ENCODE peak calls at places on chromosomes 6 and 20, in five cellular contexts. One of them, this sample, is unnamed.

GRCh38 chr20:37511605-37512275 is 9.3 kb upstream of the NNAT start:
- DNase-seq in HepG2: no peak
- DNase-seq in H1: no peak
- DNase-seq in HCT116: no peak
- DNase-seq in SK-N-SH: no peak
- DNase-seq in this sample: no peak

GRCh38 chr6:67353861-67354260 is 1281.2 kb upstream of the ADGRB3 start:
- DNase-seq in HCT116: no peak
- DNase-seq in SK-N-SH: no peak
- DNase-seq in H1: no peak
- DNase-seq in HepG2: no peak
- DNase-seq in this sample: no peak

GRCh38 chr6:99022039-99022609 is 74.4 kb upstream of the FBXL4 start:
- DNase-seq in SK-N-SH: no peak
- DNase-seq in H1: no peak
- DNase-seq in HCT116: no peak
- DNase-seq in HepG2: no peak
- DNase-seq in this sample: no peak

GRCh38 chr20:37316116-37316774 is 26.8 kb downstream of the MANBAL start:
- DNase-seq in SK-N-SH: no peak
- DNase-seq in H1: no peak
- DNase-seq in HCT116: no peak
- DNase-seq in HepG2: no peak
- DNase-seq in this sample: no peak

GRCh38 chr20:63968928-63969760 is 586 bp downstream of the ZNF512B start:
- DNase-seq in SK-N-SH: peak
- DNase-seq in H1: peak
- DNase-seq in HCT116: no peak
- DNase-seq in HepG2: peak
- DNase-seq in this sample: no peak

GRCh38 chr20:62485701-62486089 is 9.9 kb upstream of the GATA5 start:
- DNase-seq in SK-N-SH: no peak
- DNase-seq in HCT116: no peak
- DNase-seq in HepG2: no peak
- DNase-seq in H1: no peak
- DNase-seq in this sample: no peak

GRCh38 chr6:108518714-108519576 is 41.8 kb upstream of the FOXO3 start:
- DNase-seq in HepG2: peak
- DNase-seq in HCT116: peak
- DNase-seq in H1: no peak
- DNase-seq in SK-N-SH: peak
- DNase-seq in this sample: no peak

GRCh38 chr6:13462380-13463326 is 24.7 kb downstream of the GFOD1 start:
- DNase-seq in HCT116: no peak
- DNase-seq in HepG2: no peak
- DNase-seq in H1: no peak
- DNase-seq in SK-N-SH: no peak
- DNase-seq in this sample: no peak

GRCh38 chr6:122289721-122290501 is 109.5 kb upstream of the HSF2 start:
- DNase-seq in HCT116: peak
- DNase-seq in SK-N-SH: peak
- DNase-seq in HepG2: peak
- DNase-seq in H1: no peak
- DNase-seq in this sample: peak

GRCh38 chr6:108168501-108168979 is 2.7 kb downstream of the NR2E1 start:
- DNase-seq in SK-N-SH: peak
- DNase-seq in H1: peak
- DNase-seq in HepG2: peak
- DNase-seq in HCT116: no peak
- DNase-seq in this sample: no peak

GRCh38 chr20:20802328-20802727 is 89.9 kb upstream of the RALGAPA2 start:
- DNase-seq in H1: no peak
- DNase-seq in HepG2: no peak
- DNase-seq in SK-N-SH: no peak
- DNase-seq in HCT116: no peak
- DNase-seq in this sample: no peak

GRCh38 chr20:18985551-18985950 is 172.0 kb downstream of the SCP2D1 start:
- DNase-seq in HepG2: no peak
- DNase-seq in H1: no peak
- DNase-seq in HCT116: no peak
- DNase-seq in SK-N-SH: no peak
- DNase-seq in this sample: no peak

GRCh38 chr6:89242574-89243330 is 25.6 kb upstream of the GABRR1 start:
- DNase-seq in HCT116: peak
- DNase-seq in H1: no peak
- DNase-seq in HepG2: peak
- DNase-seq in SK-N-SH: peak
- DNase-seq in this sample: peak

GRCh38 chr6:44730771-44731391 is 343.4 kb downstream of the CDC5L start:
- DNase-seq in HCT116: no peak
- DNase-seq in H1: no peak
- DNase-seq in HepG2: no peak
- DNase-seq in SK-N-SH: peak
- DNase-seq in this sample: peak

GRCh38 chr6:44722736-44723135 is 335.2 kb downstream of the CDC5L start:
- DNase-seq in HCT116: no peak
- DNase-seq in HepG2: no peak
- DNase-seq in H1: no peak
- DNase-seq in SK-N-SH: no peak
- DNase-seq in this sample: no peak

GRCh38 chr6:44727651-44728630 is 340.4 kb downstream of the CDC5L start:
- DNase-seq in SK-N-SH: no peak
- DNase-seq in H1: no peak
- DNase-seq in HepG2: no peak
- DNase-seq in HCT116: no peak
- DNase-seq in this sample: peak

GRCh38 chr6:44721954-44722578 is 334.6 kb downstream of the CDC5L start:
- DNase-seq in SK-N-SH: no peak
- DNase-seq in HCT116: no peak
- DNase-seq in H1: no peak
- DNase-seq in HepG2: no peak
- DNase-seq in this sample: no peak

GRCh38 chr6:44725070-44725469 is 337.6 kb downstream of the CDC5L start:
- DNase-seq in HCT116: no peak
- DNase-seq in HepG2: no peak
- DNase-seq in SK-N-SH: no peak
- DNase-seq in H1: no peak
- DNase-seq in this sample: no peak
- TF ChIP-seq JUND in HCT116: no peak
- TF ChIP-seq JUND in HepG2: no peak
- TF ChIP-seq JUND in SK-N-SH: no peak
- TF ChIP-seq JUND in H1: no peak
- TF ChIP-seq JUND in this sample: no peak

GRCh38 chr6:34531580-34532201 is 24.4 kb downstream of the SPDEF start:
- DNase-seq in SK-N-SH: no peak
- DNase-seq in HCT116: peak
- DNase-seq in H1: peak
- DNase-seq in HepG2: no peak
- DNase-seq in this sample: peak
- TF ChIP-seq JUND in SK-N-SH: no peak
- TF ChIP-seq JUND in HCT116: no peak
- TF ChIP-seq JUND in H1: no peak
- TF ChIP-seq JUND in HepG2: no peak
- TF ChIP-seq JUND in this sample: no peak

GRCh38 chr6:103798166-103798565 is 1061.6 kb downstream of the HACE1 start:
- DNase-seq in SK-N-SH: no peak
- DNase-seq in HepG2: no peak
- DNase-seq in H1: no peak
- DNase-seq in HCT116: no peak
- DNase-seq in this sample: no peak

GRCh38 chr6:103800131-103800670 is 1059.5 kb downstream of the HACE1 start:
- DNase-seq in HCT116: no peak
- DNase-seq in SK-N-SH: no peak
- DNase-seq in HepG2: no peak
- DNase-seq in H1: no peak
- DNase-seq in this sample: no peak

DNA sequence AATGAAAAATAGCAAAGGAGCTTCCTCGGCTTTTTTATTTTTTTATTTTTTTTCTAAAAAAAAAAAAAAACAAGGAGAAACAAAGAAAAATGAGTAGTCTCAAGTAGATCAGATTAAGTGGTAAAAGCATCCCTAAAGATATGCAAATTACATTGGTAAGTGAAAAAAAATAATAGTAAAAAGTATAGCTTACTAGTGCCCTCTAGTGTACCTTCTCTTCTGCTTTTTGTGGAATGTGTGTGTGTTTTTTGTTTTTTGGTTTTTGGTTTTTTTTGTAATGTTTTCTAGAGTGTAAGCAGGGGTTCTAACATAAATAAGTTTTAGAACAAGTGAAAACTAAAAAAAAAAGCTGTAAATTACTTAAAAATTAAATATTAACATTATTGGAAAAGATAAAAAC is 1062.0 kb downstream of the HACE1 start:
- DNase-seq in HepG2: no peak
- DNase-seq in HCT116: no peak
- DNase-seq in SK-N-SH: no peak
- DNase-seq in H1: no peak
- DNase-seq in this sample: no peak
- TF ChIP-seq JUND in HepG2: no peak
- TF ChIP-seq JUND in HCT116: no peak
- TF ChIP-seq JUND in SK-N-SH: no peak
- TF ChIP-seq JUND in H1: no peak
- TF ChIP-seq JUND in this sample: no peak

GRCh38 chr6:142013286-142013685 is 119.4 kb upstream of the GJE1 start:
- DNase-seq in HCT116: peak
- DNase-seq in H1: no peak
- DNase-seq in HepG2: no peak
- DNase-seq in SK-N-SH: no peak
- DNase-seq in this sample: no peak
- TF ChIP-seq JUND in HCT116: peak
- TF ChIP-seq JUND in H1: no peak
- TF ChIP-seq JUND in HepG2: no peak
- TF ChIP-seq JUND in SK-N-SH: peak
- TF ChIP-seq JUND in this sample: no peak

GRCh38 chr6:90753820-90754604 is 167.1 kb upstream of the MAP3K7 start:
- DNase-seq in HepG2: no peak
- DNase-seq in SK-N-SH: no peak
- DNase-seq in HCT116: no peak
- DNase-seq in H1: no peak
- DNase-seq in this sample: no peak

GRCh38 chr6:90759662-90760061 is 172.8 kb upstream of the MAP3K7 start:
- DNase-seq in HepG2: no peak
- DNase-seq in H1: no peak
- DNase-seq in HCT116: no peak
- DNase-seq in SK-N-SH: no peak
- DNase-seq in this sample: no peak

GRCh38 chr6:90764001-90764400 is 177.1 kb upstream of the MAP3K7 start:
- DNase-seq in HepG2: no peak
- DNase-seq in H1: no peak
- DNase-seq in HCT116: no peak
- DNase-seq in SK-N-SH: no peak
- DNase-seq in this sample: no peak

DNA sequence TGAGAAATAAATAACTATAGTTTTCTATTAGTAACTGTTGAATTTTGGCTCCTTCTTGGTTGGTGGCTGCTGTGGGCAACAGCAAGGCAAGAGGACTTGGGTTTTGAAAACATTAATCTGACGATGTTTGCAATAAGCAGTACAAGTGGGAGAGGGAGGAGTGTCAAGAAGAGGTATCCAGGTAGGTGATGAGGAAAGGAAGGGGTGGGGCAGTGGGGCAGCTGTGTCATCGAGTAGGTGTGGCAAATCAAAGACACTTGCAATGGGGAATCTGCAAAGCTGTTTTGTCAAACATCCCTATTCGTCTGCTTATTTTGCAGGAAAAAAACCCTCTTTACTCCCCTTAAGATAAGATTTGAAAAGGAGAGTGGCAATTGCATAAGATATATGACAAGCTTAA is 171.9 kb upstream of the MAP3K7 start:
- DNase-seq in HepG2: no peak
- DNase-seq in SK-N-SH: no peak
- DNase-seq in H1: no peak
- DNase-seq in HCT116: no peak
- DNase-seq in this sample: no peak
- TF ChIP-seq JUND in HepG2: no peak
- TF ChIP-seq JUND in SK-N-SH: no peak
- TF ChIP-seq JUND in H1: no peak
- TF ChIP-seq JUND in HCT116: no peak
- TF ChIP-seq JUND in this sample: no peak

DNA sequence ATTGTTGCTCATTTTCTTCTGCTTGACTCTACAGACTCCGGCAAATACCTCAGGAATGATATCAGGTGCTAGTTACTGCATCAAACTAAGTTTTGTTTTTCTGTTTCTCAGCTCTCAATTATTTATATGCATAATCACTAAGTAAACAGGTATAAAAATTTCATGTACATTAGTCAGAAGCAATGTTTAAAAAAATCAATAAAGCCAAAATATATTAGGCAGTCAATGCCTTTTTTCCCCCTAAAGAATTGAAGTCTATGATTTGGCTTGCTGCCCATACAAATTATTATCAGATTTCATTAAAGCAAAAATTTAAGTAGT is 20.6 kb upstream of the MRS2 start:
- DNase-seq in HepG2: no peak
- DNase-seq in HCT116: no peak
- DNase-seq in H1: no peak
- DNase-seq in SK-N-SH: no peak
- DNase-seq in this sample: no peak
- TF ChIP-seq JUND in HepG2: no peak
- TF ChIP-seq JUND in HCT116: no peak
- TF ChIP-seq JUND in H1: no peak
- TF ChIP-seq JUND in SK-N-SH: no peak
- TF ChIP-seq JUND in this sample: peak

DNA sequence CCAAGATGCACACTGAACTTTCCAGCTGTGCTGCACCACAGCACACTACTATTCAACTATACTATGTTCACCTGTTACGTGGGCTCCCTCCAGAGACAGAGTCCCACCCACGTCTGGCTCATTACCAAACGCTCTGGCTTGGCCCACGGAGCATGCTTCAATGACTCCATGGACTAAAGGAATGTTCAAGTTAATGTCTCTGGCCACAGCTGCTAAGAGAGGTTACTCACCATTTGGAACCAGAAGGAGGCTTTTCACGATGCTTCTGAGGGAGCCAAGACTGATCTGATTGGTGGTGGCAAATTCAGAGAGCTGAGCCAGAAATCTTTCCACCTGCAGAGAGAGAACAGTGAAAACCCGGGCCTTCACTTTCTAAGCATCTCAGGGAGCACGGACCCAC is 15.6 kb downstream of the COMMD7 start:
- DNase-seq in HepG2: no peak
- DNase-seq in HCT116: no peak
- DNase-seq in SK-N-SH: no peak
- DNase-seq in H1: no peak
- DNase-seq in this sample: no peak
- TF ChIP-seq JUND in HepG2: no peak
- TF ChIP-seq JUND in HCT116: no peak
- TF ChIP-seq JUND in SK-N-SH: no peak
- TF ChIP-seq JUND in H1: no peak
- TF ChIP-seq JUND in this sample: no peak

This sample was measured in T47D.